ENCODE peak calls at places on chromosome 11, in four cellular contexts. N is prostate gland, I is dorsolateral prefrontal cortex, M is GM12865. Q is an unnamed sample.

GRCh38 chr11:36161572-36161971 is 127.7 kb downstream of the COMMD9 start:
- DNase-seq in N (no peak), I (no peak), M (no peak), Q (no peak)

GRCh38 chr11:130047141-130047540 is 22.6 kb upstream of the APLP2 start:
- DNase-seq in N (no peak), I (no peak), M (no peak), Q (no peak)

GRCh38 chr11:12224537-12224893 is 114.1 kb downstream of the MICAL2 start:
- DNase-seq in N (peak), I (no peak), M (peak), Q (peak)

GRCh38 chr11:10114593-10115404 is 179.2 kb downstream of the SBF2 start:
- DNase-seq in N (no peak), I (no peak), M (no peak), Q (no peak)

GRCh38 chr11:124863826-124864165 is 1.4 kb upstream of the ROBO3 start:
- DNase-seq in N (no peak), I (no peak), M (no peak), Q (no peak)

GRCh38 chr11:23679041-23679440 is 817.8 kb upstream of the LUZP2 start:
- DNase-seq in N (no peak), I (no peak), M (no peak), Q (no peak)

GRCh38 chr11:118214210-118214914 is 10.4 kb downstream of the JAML start:
- DNase-seq in N (no peak), I (no peak), M (peak), Q (peak)

GRCh38 chr11:57713849-57714248 is 1.5 kb downstream of the TMX2 start:
- DNase-seq in N (no peak), I (no peak), M (no peak), Q (no peak)

GRCh38 chr11:116596346-116597260 is 176.2 kb downstream of the BUD13 start:
- DNase-seq in N (no peak), I (no peak), M (no peak), Q (no peak)

GRCh38 chr11:84465040-84465439 is 1162.1 kb downstream of the DLG2 start:
- DNase-seq in N (no peak), I (no peak), M (no peak), Q (no peak)

GRCh38 chr11:120431633-120432032 is 79.9 kb upstream of the GRIK4 start:
- DNase-seq in N (no peak), I (no peak), M (peak), Q (no peak)

GRCh38 chr11:96303067-96303466 is 39.9 kb downstream of the MAML2 start:
- DNase-seq in N (no peak), I (no peak), M (no peak), Q (no peak)

GRCh38 chr11:98568011-98568410 is 452.7 kb upstream of the CNTN5 start:
- DNase-seq in N (no peak), I (no peak), M (no peak), Q (no peak)

DNA sequence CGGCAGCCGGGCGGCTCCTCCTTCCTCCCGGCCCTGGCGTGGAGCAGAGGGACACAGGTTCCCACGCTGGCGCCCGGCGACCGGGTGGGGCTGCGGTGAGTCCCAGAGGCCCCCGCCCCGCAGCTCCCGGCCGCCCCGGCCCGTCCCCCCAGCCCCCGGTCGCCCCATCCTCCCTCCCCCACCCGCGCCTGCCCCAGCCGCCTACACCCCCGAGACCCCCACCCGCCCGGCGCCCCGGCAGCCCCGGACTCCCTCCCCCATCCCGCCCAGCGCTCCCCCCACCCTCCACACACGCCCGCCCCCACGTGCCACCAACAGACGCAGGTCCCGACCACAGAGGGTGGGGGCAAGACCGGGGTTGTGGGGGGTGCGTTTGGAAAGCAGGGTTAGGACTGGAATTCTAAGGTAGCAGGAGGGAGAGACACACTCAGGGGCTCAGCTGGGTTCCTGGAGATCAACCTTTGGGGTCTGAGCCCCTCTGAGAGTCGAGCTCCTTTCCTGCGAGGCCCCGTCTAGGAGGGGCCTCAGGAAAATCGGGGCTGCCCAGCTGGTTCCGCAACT is 299 bp downstream of the PGGHG start:
- DNase-seq in N (peak), I (no peak), M (no peak), Q (no peak)
- H3K4me3 ChIP-seq in N (peak), I (peak), M (peak), Q (peak)

GRCh38 chr11:67040147-67040546 is 16.5 kb upstream of the RHOD start:
- DNase-seq in N (no peak), I (no peak), M (no peak), Q (no peak)
- TF ChIP-seq CTCF in N (no peak), I (no peak), M (no peak), Q (no peak)

GRCh38 chr11:61973603-61974162 is 6.2 kb upstream of the FTH1 start:
- DNase-seq in N (peak), I (peak), M (no peak), Q (no peak)
- H3K4me3 ChIP-seq in N (no peak), I (no peak), M (no peak), Q (no peak)

DNA sequence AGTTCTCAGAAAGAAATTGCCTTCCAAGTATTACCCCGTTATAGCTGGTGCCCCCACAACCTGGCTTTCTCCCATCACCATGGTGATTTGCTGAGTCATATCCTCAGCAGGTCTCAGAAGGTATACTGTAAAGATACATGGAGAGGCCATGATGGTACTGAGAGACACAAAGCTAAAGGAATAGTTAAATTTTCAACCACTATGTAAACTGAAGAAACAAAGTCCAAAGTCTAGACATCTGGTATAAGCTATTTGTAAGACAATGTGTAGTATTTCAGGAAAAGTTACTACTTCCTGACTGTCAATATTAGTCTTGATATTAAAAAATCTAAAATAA is 377.1 kb downstream of the DCDC1 start:
- DNase-seq in N (no peak), I (no peak), M (peak), Q (no peak)
- TF ChIP-seq CTCF in N (no peak), I (no peak), M (no peak), Q (no peak)

GRCh38 chr11:64581057-64581523 is 9.9 kb upstream of the SLC22A12 start:
- DNase-seq in N (no peak), I (no peak), M (no peak), Q (no peak)

GRCh38 chr11:64585150-64585549 is 5.9 kb upstream of the SLC22A12 start:
- DNase-seq in N (no peak), I (no peak), M (no peak), Q (no peak)

GRCh38 chr11:64580387-64580786 is 10.6 kb upstream of the SLC22A12 start:
- DNase-seq in N (no peak), I (no peak), M (no peak), Q (no peak)

GRCh38 chr11:64582885-64583284 is 8.1 kb upstream of the SLC22A12 start:
- DNase-seq in N (no peak), I (no peak), M (no peak), Q (no peak)

DNA sequence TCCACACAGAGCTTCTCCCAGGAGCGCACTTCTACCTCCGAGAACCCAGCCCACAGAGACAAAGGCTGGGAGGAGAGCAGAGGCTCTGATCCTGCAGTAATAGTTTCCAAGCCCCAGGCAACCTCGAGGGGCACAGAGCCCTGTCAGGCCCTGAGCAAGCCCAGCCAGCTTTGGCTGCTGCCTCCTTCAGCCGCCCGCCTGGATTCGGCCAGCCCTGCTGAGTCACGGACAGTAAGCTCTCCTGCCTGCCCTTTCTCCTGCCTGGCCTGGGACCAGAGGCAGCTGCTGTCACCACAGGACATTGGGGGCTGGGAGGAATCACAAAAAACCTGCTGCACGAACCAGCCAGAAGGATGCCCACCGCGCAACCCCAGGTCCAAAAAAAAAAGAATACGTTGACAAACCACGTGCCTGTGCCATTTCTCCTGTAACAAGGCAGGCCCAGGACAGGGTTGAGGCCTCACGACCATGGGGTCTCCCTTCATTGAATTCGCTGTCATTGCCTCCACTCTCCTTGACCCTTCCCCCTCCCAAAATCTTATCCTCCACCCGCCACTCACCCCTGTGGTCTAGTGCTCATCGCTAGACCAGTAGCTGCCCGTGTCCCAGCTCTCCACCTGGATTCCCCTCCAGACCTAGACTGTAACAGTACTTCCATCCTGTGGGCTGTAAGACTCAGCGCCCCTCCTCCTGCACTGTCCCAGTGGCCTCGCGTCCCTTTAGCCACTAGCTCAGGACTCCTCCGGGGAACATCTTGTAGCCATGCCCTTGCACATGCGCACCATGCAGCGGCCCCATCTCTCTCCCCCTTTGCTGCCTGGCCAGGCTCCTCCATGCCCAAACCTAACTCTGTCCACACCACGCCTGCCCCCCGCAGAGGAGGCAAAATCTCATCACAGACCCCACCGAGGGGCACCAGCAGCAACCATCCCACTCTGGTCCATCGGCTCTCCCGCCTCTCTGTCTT is 7.4 kb upstream of the SLC22A12 start:
- DNase-seq in N (no peak), I (no peak), M (no peak), Q (no peak)
- H3K4me3 ChIP-seq in N (no peak), I (no peak), M (no peak), Q (no peak)

GRCh38 chr11:79430280-79430679 is 10.6 kb downstream of the TENM4 start:
- DNase-seq in N (no peak), I (no peak), M (no peak), Q (no peak)
- TF ChIP-seq CTCF in N (no peak), I (no peak), M (no peak), Q (no peak)

DNA sequence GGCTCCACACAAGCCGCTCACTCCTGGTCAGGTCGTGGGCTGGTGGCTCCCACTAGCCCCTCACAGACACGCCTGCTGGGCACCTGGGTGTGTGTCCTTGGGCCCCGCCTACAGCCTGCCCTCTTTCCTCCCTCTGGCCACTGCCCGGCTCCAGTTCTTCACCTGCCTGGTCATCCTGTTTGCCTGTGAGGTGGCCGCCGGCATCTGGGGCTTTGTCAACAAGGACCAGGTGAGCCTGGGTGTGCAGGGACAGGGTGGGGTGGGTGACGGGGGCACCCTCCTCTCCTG is 5.8 kb upstream of the TSSC4 start:
- DNase-seq in N (no peak), I (no peak), M (no peak), Q (no peak)
- H3K4me3 ChIP-seq in N (no peak), I (no peak), M (no peak), Q (no peak)

Q was measured in GM12864.